ENCODE peak calls at places on chromosomes 5 and 9, in five cellular contexts. D is neural progenitor cell, N is MM.1S, K is uterus, O is K562. T is an unnamed sample.

GRCh38 chr9:69397384-69398214 is 72.6 kb downstream of the ENTREP1 start:
- DNase-seq in N (no peak), K (no peak), O (no peak), D (no peak), T (no peak)

GRCh38 chr5:16920109-16920816 is 15.8 kb downstream of the MYO10 start:
- DNase-seq in O (no peak), N (no peak), D (no peak), K (no peak), T (no peak)

GRCh38 chr9:26296910-26297309 is 595.7 kb downstream of the CAAP1 start:
- DNase-seq in N (no peak), K (no peak), D (no peak), O (no peak), T (peak; percentile 22)

GRCh38 chr9:83596899-83597504 is 25.9 kb upstream of the IDNK start:
- DNase-seq in D (peak; percentile 76), O (peak; percentile 51), K (no peak), N (peak; percentile 31), T (peak; percentile 27)

GRCh38 chr5:103291606-103292005 is 33.0 kb downstream of the MACIR start:
- DNase-seq in O (no peak), N (no peak), K (no peak), D (no peak), T (no peak)

GRCh38 chr9:110370316-110370715 is 32.7 kb upstream of the TXNDC8 start:
- DNase-seq in O (no peak), D (no peak), N (no peak), K (no peak), T (no peak)

GRCh38 chr5:121628783-121629182 is 222.9 kb upstream of the FTMT start:
- DNase-seq in D (no peak), K (no peak), N (no peak), O (no peak), T (no peak)

GRCh38 chr9:69667306-69667705 is 4.9 kb downstream of the APBA1 start:
- DNase-seq in D (peak; percentile 57), O (no peak), K (no peak), N (no peak), T (no peak)

GRCh38 chr9:130995399-130995941 is 13.5 kb upstream of the LAMC3 start:
- DNase-seq in O (peak; percentile 66), N (no peak), K (no peak), D (peak; percentile 58), T (peak; percentile 34)

GRCh38 chr5:82749453-82749852 is 327.7 kb downstream of the TMEM167A start:
- DNase-seq in N (no peak), D (no peak), O (no peak), K (no peak), T (peak; percentile 43)

GRCh38 chr9:78676009-78676408 is 379.1 kb downstream of the PSAT1 start:
- DNase-seq in D (no peak), O (no peak), N (no peak), K (no peak), T (no peak)

GRCh38 chr5:75710630-75711029 is 6.6 kb downstream of the POC5 start:
- DNase-seq in D (no peak), O (no peak), K (no peak), N (no peak), T (no peak)

GRCh38 chr5:95712347-95712958 is 18.7 kb upstream of the RHOBTB3 start:
- DNase-seq in D (no peak), N (no peak), O (peak; percentile 86), K (no peak), T (peak; percentile 78)

GRCh38 chr9:37582548-37583157 is 6.5 kb upstream of the FBXO10 start:
- DNase-seq in D (peak; percentile 55), O (no peak), N (peak; percentile 65), K (no peak), T (peak; percentile 47)

GRCh38 chr9:134561427-134562145 is 80.0 kb upstream of the COL5A1 start:
- DNase-seq in D (no peak), N (no peak), K (no peak), O (no peak), T (no peak)

GRCh38 chr9:71098801-71099200 is 22.6 kb downstream of the TRPM3 start:
- DNase-seq in K (no peak), O (no peak), D (no peak), N (no peak), T (no peak)

GRCh38 chr5:61625682-61626620 is 293.9 kb downstream of the ZSWIM6 start:
- DNase-seq in O (peak; percentile 15), D (peak; percentile 74), K (peak; percentile 48), N (peak; percentile 22), T (no peak)

GRCh38 chr9:38029923-38030638 is 38.9 kb downstream of the SHB start:
- DNase-seq in N (no peak), K (no peak), D (no peak), O (no peak), T (no peak)

GRCh38 chr5:132067451-132067850 is 6.1 kb upstream of the CSF2 start:
- DNase-seq in D (no peak), N (no peak), K (no peak), O (no peak), T (no peak)

GRCh38 chr5:95808686-95809413 is 13.7 kb downstream of the GLRX start:
- DNase-seq in O (no peak), N (peak; percentile 95), K (peak; percentile 82), D (no peak), T (peak; percentile 74)

GRCh38 chr5:150485770-150486401 is 22.0 kb upstream of the NDST1 start:
- DNase-seq in D (peak; percentile 81), O (peak; percentile 83), N (no peak), K (peak; percentile 73), T (no peak)

GRCh38 chr5:50874277-50874984 is 208.0 kb downstream of the PARP8 start:
- DNase-seq in N (no peak), K (no peak), D (no peak), O (no peak), T (no peak)

GRCh38 chr5:110442856-110443255 is 283.6 kb downstream of the TMEM232 start:
- DNase-seq in K (no peak), D (no peak), N (no peak), O (no peak), T (no peak)

GRCh38 chr5:8829322-8830029 is 716.4 kb downstream of the SEMA5A start:
- DNase-seq in N (no peak), K (peak; percentile 34), O (no peak), D (no peak), T (peak; percentile 99)

GRCh38 chr9:37251452-37251851 is 131.1 kb downstream of the ZCCHC7 start:
- DNase-seq in N (no peak), K (no peak), D (peak; percentile 96), O (no peak), T (no peak)

GRCh38 chr9:133516256-133516960 is 8.4 kb downstream of the MYMK start:
- DNase-seq in K (no peak), N (no peak), D (no peak), O (no peak), T (no peak)

DNA sequence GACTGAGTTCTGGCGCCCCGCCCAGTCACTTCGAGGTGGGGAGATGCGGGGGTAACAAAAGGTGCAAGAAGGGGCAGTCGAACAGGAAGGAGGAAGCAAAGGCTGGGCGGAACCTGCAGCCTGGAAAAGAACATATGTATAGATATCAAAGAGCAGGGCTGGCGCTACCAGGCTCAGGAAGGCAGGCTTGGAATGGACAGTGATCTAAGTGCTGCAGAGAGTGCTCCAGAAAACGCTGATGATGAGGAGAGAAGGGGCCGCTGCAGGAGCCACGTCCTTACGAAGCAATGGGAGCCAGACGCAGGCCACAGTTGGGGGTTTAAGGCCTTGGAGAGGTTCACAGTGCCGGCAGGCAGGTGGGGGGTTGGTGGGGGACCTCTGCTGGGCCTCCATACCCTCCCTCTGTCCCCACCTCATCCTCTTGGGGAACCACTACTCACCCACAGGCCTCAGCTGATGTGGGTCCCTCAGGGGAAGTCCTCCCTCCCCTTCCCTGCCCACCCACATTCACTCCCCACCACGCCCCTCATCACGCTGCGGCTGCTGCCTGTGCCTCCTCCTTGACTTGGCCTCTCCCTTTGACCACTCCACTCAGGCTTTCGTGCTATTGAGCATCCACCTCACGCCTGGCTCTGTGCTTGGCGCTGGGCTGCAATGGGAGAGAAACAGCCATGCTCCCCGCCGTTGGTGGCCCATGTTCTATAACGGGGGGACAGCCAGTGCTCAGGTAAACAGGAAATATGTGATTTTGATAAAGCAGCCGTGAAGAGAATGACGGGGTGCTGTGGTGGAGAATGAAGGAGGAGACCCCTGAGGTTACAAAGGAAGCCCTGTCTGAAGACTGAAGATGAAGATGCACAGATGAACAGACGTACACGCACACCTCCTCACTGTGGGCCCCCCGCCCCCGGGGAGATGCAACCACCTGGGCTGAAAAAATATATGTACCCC is 40.5 kb upstream of the RPL26L1 start:
- DNase-seq in N (no peak), O (no peak), K (no peak), D (no peak), T (no peak)
- H3K36me3 ChIP-seq in N (peaks cover 13% of the 10 kb centered on the region), O (peaks cover 41% of the 10 kb centered on the region), K (no peaks in the 10 kb centered on the region), D (no peaks in the 10 kb centered on the region), T (peaks cover 58% of the 10 kb centered on the region)

DNA sequence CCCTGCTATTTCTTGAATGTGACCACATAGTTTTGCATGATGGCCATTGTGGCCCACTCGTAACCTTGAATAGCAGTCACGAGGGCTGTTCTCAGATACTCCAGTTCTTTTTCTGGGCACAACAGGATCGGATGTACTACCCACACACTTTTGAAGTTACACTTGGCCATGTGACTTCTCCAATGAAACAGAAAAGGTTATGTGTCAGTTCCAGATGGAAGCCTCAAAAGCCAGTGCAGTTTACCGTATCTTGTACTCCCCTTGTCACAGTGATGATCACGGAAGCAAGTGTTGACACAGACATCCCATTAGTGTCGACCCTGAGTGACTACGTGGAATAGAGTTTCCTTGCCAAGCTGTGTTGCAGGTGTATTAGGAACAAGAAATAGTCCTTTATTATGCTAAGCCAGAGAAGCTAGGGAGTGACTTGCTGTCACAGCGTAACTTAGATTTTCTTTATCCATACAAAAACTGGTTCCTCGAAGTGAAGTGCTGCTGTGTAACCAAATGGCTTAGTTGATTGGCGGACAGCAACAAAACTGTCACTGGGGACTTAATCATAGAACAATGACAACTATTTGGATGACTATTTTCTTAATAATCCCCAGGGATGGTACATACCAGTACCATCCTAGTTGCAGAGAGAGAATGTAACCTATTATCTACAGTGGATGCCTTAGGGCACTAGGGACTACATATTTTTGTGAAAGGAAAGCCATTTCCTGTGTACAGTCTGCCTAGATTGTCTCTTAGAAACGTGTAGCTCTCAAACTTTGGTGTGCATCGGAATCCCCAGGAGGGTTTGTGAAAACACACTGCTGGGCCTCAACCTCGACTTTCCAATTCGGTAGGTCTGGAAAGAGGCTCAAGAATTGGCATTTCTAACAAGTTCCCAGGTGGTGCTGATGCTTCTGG is 90.1 kb upstream of the DMRT1 start:
- DNase-seq in K (no peak), N (no peak), O (no peak), D (no peak), T (peak; percentile 69)
- H3K4me3 ChIP-seq in K (no peak overlapping the region), N (no peak overlapping the region), O (no peak overlapping the region), D (no peak overlapping the region), T (no peak overlapping the region)

GRCh38 chr5:143023447-143024096 is 253.4 kb downstream of the ARHGAP26 start:
- DNase-seq in K (peak; percentile 47), O (no peak), N (no peak), D (peak; percentile 30), T (no peak)
- H3K27ac ChIP-seq in K (peak overlapping the region; percentile 28), O (no peak overlapping the region), N (no peak overlapping the region), D (no peak overlapping the region), T (no peak overlapping the region)

GRCh38 chr5:154794525-154795234 is 39.5 kb downstream of the LARP1 start:
- DNase-seq in O (no peak), N (no peak), D (no peak), K (no peak), T (peak; percentile 68)

GRCh38 chr5:154801083-154801482 is 45.9 kb downstream of the LARP1 start:
- DNase-seq in O (no peak), D (no peak), N (no peak), K (no peak), T (peak; percentile 69)

GRCh38 chr5:154800582-154800981 is 45.4 kb downstream of the LARP1 start:
- DNase-seq in K (no peak), O (no peak), N (no peak), D (no peak), T (no peak)

GRCh38 chr5:154795235-154795596 is 40.0 kb downstream of the LARP1 start:
- DNase-seq in O (no peak), K (no peak), D (no peak), N (no peak), T (no peak)

GRCh38 chr5:154797762-154798161 is 42.6 kb downstream of the LARP1 start:
- DNase-seq in O (no peak), D (no peak), N (no peak), K (no peak), T (no peak)
- H3K36me3 ChIP-seq in O (peaks cover 94% of the 10 kb centered on the region), D (peaks cover 4% of the 10 kb centered on the region), N (peaks cover 37% of the 10 kb centered on the region), K (no peaks in the 10 kb centered on the region), T (peaks cover 72% of the 10 kb centered on the region)